ENCODE peak calls at places on chromosomes 5 and 9, in nine cellular contexts. G is Peyer's patch, H is astrocyte of the spinal cord, N is ovary, V is heart left ventricle, L is A673, T is brain microvascular endothelial cell, W is tibial nerve, Q is colonic mucosa. D is an unnamed sample.

GRCh38 chr5:72645447-72645846 is 138.2 kb upstream of the ZNF366 start:
- DNase-seq in V (no peak), Q (no peak), N (no peak), G (no peak), L (no peak), W (no peak), T (no peak), H (no peak), D (no peak)

GRCh38 chr5:125012727-125013451 is 266.4 kb upstream of the ZNF608 start:
- DNase-seq in Q (no peak), W (no peak), T (no peak), N (no peak), H (no peak), L (no peak), V (no peak), G (no peak), D (peak; percentile 91)

GRCh38 chr9:13397661-13398060 is 118.2 kb upstream of the MPDZ start:
- DNase-seq in W (no peak), L (no peak), N (no peak), H (no peak), V (no peak), T (no peak), Q (no peak), G (no peak), D (no peak)

GRCh38 chr9:130118841-130119520 is 53.2 kb upstream of the NCS1 start:
- DNase-seq in G (no peak), H (peak; percentile 74), Q (no peak), W (no peak), T (peak; percentile 59), N (no peak), L (peak; percentile 96), V (no peak), D (no peak)

GRCh38 chr5:132237141-132237540 is 9.5 kb upstream of the P4HA2 start:
- DNase-seq in H (no peak), T (no peak), Q (no peak), V (peak; percentile 11), W (no peak), G (peak; percentile 25), L (no peak), N (peak; percentile 3), D (no peak)

GRCh38 chr5:1960595-1961303 is 78.0 kb upstream of the IRX4 start:
- DNase-seq in W (no peak), H (no peak), L (no peak), G (no peak), T (no peak), N (no peak), Q (no peak), V (no peak), D (no peak)

GRCh38 chr9:97362777-97363545 is 48.9 kb upstream of the TDRD7 start:
- DNase-seq in N (no peak), Q (no peak), L (no peak), W (no peak), H (no peak), V (no peak), G (no peak), T (no peak), D (no peak)

GRCh38 chr9:118222375-118222774 is 518.2 kb downstream of the TLR4 start:
- DNase-seq in G (no peak), H (no peak), V (no peak), T (no peak), N (no peak), Q (no peak), W (no peak), L (no peak), D (no peak)

GRCh38 chr5:149039501-149039900 is 23.4 kb downstream of the SH3TC2 start:
- DNase-seq in G (no peak), Q (no peak), T (no peak), N (no peak), H (no peak), L (no peak), V (no peak), W (no peak), D (no peak)

GRCh38 chr5:179239256-179240135 is 105.8 kb downstream of the ADAMTS2 start:
- DNase-seq in V (peak; percentile 12), L (no peak), N (no peak), Q (no peak), T (no peak), G (peak; percentile 36), H (no peak), W (no peak), D (no peak)

DNA sequence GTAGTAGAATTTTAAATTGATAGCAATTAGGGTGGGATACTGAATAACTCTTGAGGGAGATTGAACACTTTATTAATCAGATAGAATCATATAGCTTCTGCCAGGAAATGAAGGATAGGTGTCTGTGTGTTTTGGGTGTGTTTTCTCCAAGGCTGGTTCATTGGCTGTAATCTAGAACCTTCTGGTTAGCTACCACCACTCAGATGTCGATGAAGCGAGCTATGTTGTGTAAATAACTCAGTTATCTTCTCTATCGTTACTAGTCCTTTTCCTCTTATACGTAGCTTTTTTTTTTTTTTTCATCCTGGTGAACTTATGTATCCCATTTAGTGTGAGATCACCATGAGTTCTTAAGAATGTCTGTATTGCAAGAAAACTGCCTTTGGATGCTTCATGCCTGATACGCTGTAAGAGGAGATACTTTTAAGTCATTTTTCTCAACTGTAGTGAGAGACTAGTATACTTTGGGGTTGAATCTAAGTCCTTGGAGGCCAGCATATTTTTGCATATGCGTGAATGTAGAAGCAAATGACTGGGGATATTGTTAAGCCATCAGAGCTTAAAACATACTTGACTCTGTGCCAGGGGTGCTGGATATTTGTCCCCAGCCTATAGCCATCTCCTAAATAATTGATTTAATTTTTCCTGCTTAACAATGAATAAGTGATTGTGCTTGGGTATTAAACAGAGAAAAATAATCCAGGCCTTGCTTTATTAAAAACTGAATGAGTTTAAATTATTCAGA is 2.2 kb downstream of the TNFAIP8 start:
- DNase-seq in Q (no peak), V (no peak), N (no peak), W (no peak), T (no peak), G (no peak), L (peak; percentile 37), H (no peak), D (no peak)
- H3K4me3 ChIP-seq in Q (no peak overlapping the region), V (no peak overlapping the region), N (no peak overlapping the region), W (no peak overlapping the region), T (no peak overlapping the region), G (no peak overlapping the region), L (no peak overlapping the region), H (no peak overlapping the region), D (no peak overlapping the region)

GRCh38 chr5:97538916-97539315 is 355.9 kb upstream of the RIOK2 start:
- DNase-seq in Q (no peak), L (no peak), N (no peak), T (no peak), V (no peak), W (no peak), G (no peak), H (no peak), D (no peak)
- TF ChIP-seq CTCF in Q (no peak), L (no peak), N (no peak), T (no peak), V (no peak), W (no peak), G (no peak), H (no peak), D (no peak)

DNA sequence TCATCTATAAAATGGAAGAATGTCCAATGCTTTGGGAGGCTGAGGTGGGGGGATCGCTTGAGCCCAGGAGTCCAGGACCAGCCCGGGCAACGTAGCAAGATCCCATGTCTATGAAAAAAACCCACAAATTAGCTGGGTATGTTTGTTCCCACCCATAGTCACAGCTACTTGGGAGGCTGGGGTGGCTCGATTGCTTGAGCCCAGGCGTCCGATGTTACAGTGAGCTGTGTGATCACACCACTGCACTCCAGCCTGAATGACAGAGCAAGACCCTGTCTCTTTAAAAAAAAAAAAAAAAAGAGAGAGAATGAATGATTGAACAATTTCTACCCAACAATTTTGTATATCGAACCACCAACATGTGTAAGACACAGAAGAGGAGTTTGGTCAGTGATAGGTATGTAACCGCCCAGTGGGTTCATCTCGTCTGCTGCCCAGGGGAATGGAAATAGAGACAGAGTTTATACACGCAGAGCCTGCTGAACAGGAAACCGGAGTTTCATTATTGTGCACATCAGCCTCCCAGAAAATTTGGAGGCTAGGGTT is 26.2 kb upstream of the ERGIC1 start:
- DNase-seq in L (no peak), V (no peak), G (peak; percentile 46), H (no peak), W (no peak), N (no peak), Q (no peak), T (no peak), D (no peak)
- H3K4me3 ChIP-seq in L (no peak overlapping the region), V (peak overlapping the region; percentile 32), G (no peak overlapping the region), H (no peak overlapping the region), W (peak overlapping the region; percentile 14), N (no peak overlapping the region), Q (no peak overlapping the region), T (no peak overlapping the region), D (no peak overlapping the region)

GRCh38 chr9:84932915-84933527 is 263.5 kb downstream of the NTRK2 start:
- DNase-seq in V (no peak), W (no peak), L (peak; percentile 18), T (no peak), N (no peak), H (peak; percentile 5), G (no peak), Q (no peak), D (no peak)
- TF ChIP-seq CTCF in V (no peak), W (no peak), L (peak; percentile 40), T (no peak), N (no peak), H (no peak), G (no peak), Q (no peak), D (no peak)